ENCODE peak calls at places on chromosomes 13 and 19, in ten cellular contexts. One of them, this sample, is unnamed.

GRCh38 chr19:49364083-49364687 is 508 bp downstream of the DKKL1 start:
- DNase-seq in RCC 7860: no peak
- DNase-seq in transverse colon: no peak
- DNase-seq in GM19239: no peak
- DNase-seq in AG08395: no peak
- DNase-seq in ovary: peak
- DNase-seq in T-cell: no peak
- DNase-seq in lung: no peak
- DNase-seq in brain microvascular endothelial cell: no peak
- DNase-seq in AG09319: no peak
- DNase-seq in this sample: no peak

GRCh38 chr13:25806304-25806974 is 245.4 kb downstream of the SHISA2 start:
- DNase-seq in RCC 7860: peak
- DNase-seq in transverse colon: no peak
- DNase-seq in GM19239: no peak
- DNase-seq in AG08395: no peak
- DNase-seq in ovary: no peak
- DNase-seq in T-cell: no peak
- DNase-seq in lung: no peak
- DNase-seq in brain microvascular endothelial cell: peak
- DNase-seq in AG09319: no peak
- DNase-seq in this sample: no peak

GRCh38 chr13:67549331-67549730 is 319.2 kb upstream of the PCDH9 start:
- DNase-seq in RCC 7860: peak
- DNase-seq in transverse colon: no peak
- DNase-seq in GM19239: no peak
- DNase-seq in AG08395: peak
- DNase-seq in ovary: no peak
- DNase-seq in T-cell: no peak
- DNase-seq in lung: no peak
- DNase-seq in brain microvascular endothelial cell: peak
- DNase-seq in AG09319: no peak
- DNase-seq in this sample: no peak

GRCh38 chr13:44819245-44819644 is 170.0 kb downstream of the NUFIP1 start:
- DNase-seq in RCC 7860: peak
- DNase-seq in transverse colon: no peak
- DNase-seq in GM19239: no peak
- DNase-seq in AG08395: peak
- DNase-seq in ovary: no peak
- DNase-seq in T-cell: no peak
- DNase-seq in lung: no peak
- DNase-seq in brain microvascular endothelial cell: peak
- DNase-seq in AG09319: no peak
- DNase-seq in this sample: no peak

GRCh38 chr19:50046649-50047503 is 21.1 kb downstream of the ZNF473 start:
- DNase-seq in RCC 7860: no peak
- DNase-seq in transverse colon: peak
- DNase-seq in GM19239: no peak
- DNase-seq in AG08395: no peak
- DNase-seq in ovary: peak
- DNase-seq in T-cell: peak
- DNase-seq in lung: peak
- DNase-seq in brain microvascular endothelial cell: peak
- DNase-seq in AG09319: no peak
- DNase-seq in this sample: peak

GRCh38 chr19:13089139-13089856 is 13.4 kb downstream of the LYL1 start:
- DNase-seq in RCC 7860: no peak
- DNase-seq in transverse colon: no peak
- DNase-seq in GM19239: peak
- DNase-seq in AG08395: no peak
- DNase-seq in ovary: peak
- DNase-seq in T-cell: no peak
- DNase-seq in lung: no peak
- DNase-seq in brain microvascular endothelial cell: no peak
- DNase-seq in AG09319: no peak
- DNase-seq in this sample: no peak

GRCh38 chr19:45146716-45147337 is 14.0 kb downstream of the NKPD1 start:
- DNase-seq in RCC 7860: no peak
- DNase-seq in transverse colon: no peak
- DNase-seq in GM19239: no peak
- DNase-seq in AG08395: no peak
- DNase-seq in ovary: no peak
- DNase-seq in T-cell: no peak
- DNase-seq in lung: no peak
- DNase-seq in brain microvascular endothelial cell: no peak
- DNase-seq in AG09319: no peak
- DNase-seq in this sample: no peak

GRCh38 chr19:53894736-53895135 is 12.7 kb downstream of the PRKCG start:
- DNase-seq in RCC 7860: no peak
- DNase-seq in transverse colon: no peak
- DNase-seq in GM19239: no peak
- DNase-seq in AG08395: no peak
- DNase-seq in ovary: no peak
- DNase-seq in T-cell: no peak
- DNase-seq in lung: no peak
- DNase-seq in brain microvascular endothelial cell: no peak
- DNase-seq in AG09319: no peak
- DNase-seq in this sample: no peak

GRCh38 chr19:4539697-4540581 is at the start of gene LRG1:
- DNase-seq in RCC 7860: no peak
- DNase-seq in transverse colon: peak
- DNase-seq in GM19239: peak
- DNase-seq in AG08395: no peak
- DNase-seq in ovary: peak
- DNase-seq in T-cell: no peak
- DNase-seq in lung: peak
- DNase-seq in brain microvascular endothelial cell: no peak
- DNase-seq in AG09319: no peak
- DNase-seq in this sample: no peak

This sample was measured in cerebellum.